ENCODE peak calls at places on chromosomes 6 and 20, in four cellular contexts. B is ovary, R is upper lobe of right lung, F is GM23338. E is an unnamed sample.

GRCh38 chr20:45592574-45593189 is 13.6 kb upstream of the WFDC8 start:
- DNase-seq in B (no peak), R (no peak), F (peak; percentile 85), E (peak; percentile 46)

GRCh38 chr20:58135441-58136170 is 92.8 kb downstream of the ANKRD60 start:
- DNase-seq in B (peak; percentile 44), R (peak; percentile 30), F (no peak), E (no peak)

GRCh38 chr6:84804720-84805119 is 40.3 kb upstream of the TBX18 start:
- DNase-seq in B (no peak), R (no peak), F (no peak), E (no peak)

GRCh38 chr6:148239777-148240462 is 102.7 kb upstream of the SASH1 start:
- DNase-seq in B (no peak), R (no peak), F (no peak), E (peak; percentile 36)

GRCh38 chr6:3312604-3313167 is 53.9 kb downstream of the PSMG4 start:
- DNase-seq in B (no peak), R (peak; percentile 58), F (no peak), E (no peak)

GRCh38 chr6:155154158-155154830 is 109.5 kb upstream of the CLDN20 start:
- DNase-seq in B (no peak), R (no peak), F (no peak), E (no peak)

GRCh38 chr6:132931313-132931712 is 116.9 kb downstream of the RPS12 start:
- DNase-seq in B (no peak), R (no peak), F (no peak), E (no peak)

GRCh38 chr6:53483423-53484353 is 61.2 kb downstream of the GCLC start:
- DNase-seq in B (no peak), R (no peak), F (peak; percentile 21), E (peak; percentile 46)

GRCh38 chr6:40543776-40544175 is 43.4 kb downstream of the LRFN2 start:
- DNase-seq in B (no peak), R (peak; percentile 33), F (no peak), E (no peak)

GRCh38 chr6:39357998-39358686 is 35.6 kb upstream of the KCNK16 start:
- DNase-seq in B (no peak), R (no peak), F (no peak), E (peak; percentile 89)

GRCh38 chr6:166415306-166415705 is 32.6 kb upstream of the MPC1 start:
- DNase-seq in B (peak; percentile 3), R (no peak), F (no peak), E (no peak)

GRCh38 chr6:7107578-7108195 is at the start of gene RREB1:
- DNase-seq in B (peak; percentile 79), R (peak; percentile 84), F (peak; percentile 70), E (peak; percentile 77)

GRCh38 chr20:56414842-56415765 is 3.0 kb downstream of the CASS4 start:
- DNase-seq in B (no peak), R (no peak), F (no peak), E (peak; percentile 69)

GRCh38 chr6:165968409-165968807 is 199.2 kb downstream of the TBXT start:
- DNase-seq in B (no peak), R (no peak), F (no peak), E (no peak)

GRCh38 chr6:122770835-122771601 is 8.5 kb upstream of the FABP7 start:
- DNase-seq in B (no peak), R (no peak), F (peak; percentile 58), E (peak; percentile 15)

GRCh38 chr6:122871079-122871478 is 82.0 kb downstream of the SMPDL3A start:
- DNase-seq in B (no peak), R (no peak), F (no peak), E (peak; percentile 3)

GRCh38 chr20:10433623-10434466 is at the start of gene MKKS:
- DNase-seq in B (peak; percentile 94), R (peak; percentile 97), F (peak; percentile 90), E (peak; percentile 94)

GRCh38 chr20:24702501-24703283 is 233.3 kb downstream of the SYNDIG1 start:
- DNase-seq in B (no peak), R (peak; percentile 48), F (no peak), E (no peak)

GRCh38 chr6:346389-347030 is 45.0 kb upstream of the IRF4 start:
- DNase-seq in B (no peak), R (peak; percentile 55), F (no peak), E (peak; percentile 20)
- H3K4me3 ChIP-seq in B (no peak overlapping the region), R (no peak overlapping the region), F (no peak overlapping the region), E (no peak overlapping the region)

GRCh38 chr6:108169801-108170606 is 4.2 kb downstream of the NR2E1 start:
- DNase-seq in B (no peak), R (no peak), F (peak; percentile 69), E (no peak)

GRCh38 chr6:108167449-108167903 is 1.7 kb downstream of the NR2E1 start:
- DNase-seq in B (no peak), R (no peak), F (peak; percentile 86), E (no peak)

GRCh38 chr6:108168026-108168463 is 2.2 kb downstream of the NR2E1 start:
- DNase-seq in B (no peak), R (no peak), F (peak; percentile 69), E (no peak)

GRCh38 chr6:108168980-108169800 is 3.4 kb downstream of the NR2E1 start:
- DNase-seq in B (no peak), R (no peak), F (peak; percentile 78), E (no peak)

DNA sequence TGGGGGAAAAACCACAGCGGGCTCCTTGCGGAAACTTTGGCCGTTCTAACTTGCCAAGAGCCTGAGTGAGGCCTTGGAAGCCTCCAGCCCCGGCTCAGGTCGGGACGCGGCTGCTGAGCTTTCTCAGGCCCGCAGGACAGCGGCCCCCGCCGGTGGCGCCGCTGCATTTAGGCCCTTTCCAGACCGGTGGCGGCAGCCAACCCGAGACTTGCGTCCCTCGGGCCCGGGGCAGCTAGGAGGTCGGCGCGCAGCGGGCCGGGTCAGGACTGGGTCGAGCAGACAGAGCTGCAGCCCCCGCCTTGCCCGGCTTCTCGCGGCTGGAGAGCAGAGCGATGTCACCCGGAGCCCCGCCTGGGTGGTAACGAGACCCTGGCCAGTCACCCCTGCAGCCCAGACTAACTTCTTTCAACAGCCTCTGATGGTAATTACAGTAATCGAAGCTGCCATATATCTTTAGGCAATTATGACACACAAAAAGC is 2.7 kb downstream of the NR2E1 start:
- DNase-seq in B (no peak), R (peak; percentile 71), F (peak; percentile 71), E (peak; percentile 81)
- H3K4me3 ChIP-seq in B (peak overlapping the region; percentile 18), R (peak overlapping the region; percentile 26), F (peak overlapping the region; percentile 62), E (no peak overlapping the region)

GRCh38 chr6:43146228-43146627 is 24.8 kb upstream of the SRF start:
- DNase-seq in B (no peak), R (no peak), F (no peak), E (no peak)

GRCh38 chr6:43141644-43142043 is 29.4 kb upstream of the SRF start:
- DNase-seq in B (no peak), R (no peak), F (no peak), E (no peak)

GRCh38 chr6:43142101-43142500 is 29.0 kb upstream of the SRF start:
- DNase-seq in B (no peak), R (no peak), F (no peak), E (no peak)

GRCh38 chr6:43144879-43145278 is 26.2 kb upstream of the SRF start:
- DNase-seq in B (no peak), R (no peak), F (no peak), E (no peak)

DNA sequence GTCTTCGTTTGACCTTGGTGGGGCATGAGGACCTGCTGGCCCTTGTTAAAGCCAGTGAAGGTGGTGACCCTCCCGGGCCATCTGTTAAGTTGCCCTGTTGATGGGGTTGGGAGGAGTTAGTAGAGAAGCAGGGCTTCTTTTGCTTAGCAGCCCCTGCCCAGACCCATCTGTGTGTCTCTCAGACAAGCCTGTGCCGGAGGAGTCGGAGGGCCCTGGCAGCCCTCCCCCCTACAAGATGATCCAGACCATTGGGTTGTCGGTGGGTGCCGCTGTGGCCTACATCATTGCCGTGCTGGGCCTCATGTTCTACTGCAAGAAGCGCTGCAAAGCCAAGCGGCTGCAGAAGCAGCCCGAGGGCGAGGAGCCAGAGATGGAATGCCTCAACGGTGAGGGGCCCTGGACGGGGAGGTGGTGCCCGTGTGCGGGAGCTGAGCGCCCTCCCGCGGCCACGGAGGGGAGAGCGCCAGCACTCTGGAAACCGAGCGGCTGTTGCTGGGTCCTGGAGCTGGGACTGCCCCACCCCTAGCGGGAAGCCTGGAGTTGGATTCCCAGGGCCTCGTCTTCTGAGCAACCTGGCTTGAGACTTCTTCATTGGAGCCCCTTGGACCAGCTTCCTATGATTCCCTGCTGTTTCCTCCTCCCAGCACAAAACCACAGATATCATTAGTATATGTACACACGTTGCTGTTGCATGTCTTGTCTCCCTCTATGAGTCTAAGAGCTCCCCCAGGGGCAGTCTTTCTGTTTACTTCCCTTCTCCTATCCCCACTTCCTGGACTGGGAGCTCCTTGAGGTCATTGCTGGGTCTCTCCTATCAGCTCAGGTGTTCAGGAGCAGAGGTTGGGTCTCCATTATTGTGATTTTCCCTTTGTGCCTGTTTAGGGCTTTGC is 27.6 kb upstream of the SRF start:
- DNase-seq in B (peak; percentile 97), R (peak; percentile 91), F (peak; percentile 95), E (peak; percentile 95)
- H3K4me3 ChIP-seq in B (no peak overlapping the region), R (no peak overlapping the region), F (peak overlapping the region; percentile 31), E (no peak overlapping the region)

GRCh38 chr20:41140226-41141133 is 3.1 kb downstream of the PLCG1 start:
- DNase-seq in B (no peak), R (peak; percentile 55), F (no peak), E (no peak)
- H3K4me3 ChIP-seq in B (no peak overlapping the region), R (peak overlapping the region; percentile 90), F (peak overlapping the region; percentile 81), E (no peak overlapping the region)

GRCh38 chr20:17678886-17679285 is 3.2 kb downstream of the RRBP1 start:
- DNase-seq in B (no peak), R (no peak), F (no peak), E (no peak)
- H3K4me3 ChIP-seq in B (no peak overlapping the region), R (no peak overlapping the region), F (no peak overlapping the region), E (no peak overlapping the region)

GRCh38 chr20:59270380-59270779 is 30.0 kb upstream of the EDN3 start:
- DNase-seq in B (no peak), R (no peak), F (no peak), E (no peak)

GRCh38 chr20:59268827-59269226 is 31.6 kb upstream of the EDN3 start:
- DNase-seq in B (no peak), R (no peak), F (peak; percentile 25), E (peak; percentile 18)

GRCh38 chr20:59273699-59274380 is 26.6 kb upstream of the EDN3 start:
- DNase-seq in B (no peak), R (no peak), F (no peak), E (no peak)

GRCh38 chr20:59265298-59265697 is 35.1 kb upstream of the EDN3 start:
- DNase-seq in B (no peak), R (no peak), F (no peak), E (no peak)

DNA sequence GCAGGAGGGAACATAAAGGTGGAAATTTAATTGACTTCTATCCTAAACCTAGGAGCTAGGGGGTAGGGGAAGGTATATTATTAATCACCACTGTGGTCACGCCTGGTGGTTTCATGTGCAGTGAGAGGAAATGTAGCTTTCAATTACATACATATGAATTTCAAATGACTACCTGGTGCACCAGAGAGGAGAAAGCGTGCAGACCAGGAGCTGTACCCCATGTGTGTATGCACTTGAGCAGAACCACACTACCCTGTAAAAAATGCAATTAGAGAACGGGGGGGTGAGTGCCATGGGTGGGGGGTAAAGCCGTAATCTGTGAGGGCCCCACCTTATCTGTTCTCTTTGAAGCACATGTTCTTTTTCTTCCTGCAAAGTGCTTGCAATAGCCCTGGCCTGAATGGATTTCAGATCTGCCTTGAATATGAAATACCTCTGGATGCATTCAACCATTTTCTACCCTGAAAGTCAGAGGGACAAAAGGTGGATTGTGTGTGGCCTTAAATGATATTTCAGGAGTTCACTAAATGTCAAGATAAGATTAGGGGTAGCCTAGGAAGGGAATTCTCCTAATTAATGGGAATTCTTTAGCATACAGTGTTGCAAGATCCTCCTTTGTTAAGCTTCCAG is 30.9 kb upstream of the EDN3 start:
- DNase-seq in B (no peak), R (no peak), F (no peak), E (no peak)
- H3K4me3 ChIP-seq in B (no peak overlapping the region), R (no peak overlapping the region), F (no peak overlapping the region), E (no peak overlapping the region)